ENCODE peak calls at places on chromosomes 16 and 17, in four cellular contexts. A, C, K and U are unnamed samples.

GRCh38 chr17:79955961-79956735 is 79.5 kb downstream of the TBC1D16 start:
- DNase-seq in A (no peak), C (no peak), K (no peak), U (no peak)

GRCh38 chr16:85508388-85508787 is 104.7 kb upstream of the GSE1 start:
- DNase-seq in A (no peak), C (no peak), K (no peak), U (no peak)

GRCh38 chr17:19364699-19365498 is 2.4 kb upstream of the B9D1 start:
- DNase-seq in A (no peak), C (no peak), K (no peak), U (no peak)

GRCh38 chr16:77613115-77613514 is 109.2 kb upstream of the NUDT7 start:
- DNase-seq in A (no peak), C (no peak), K (no peak), U (no peak)

GRCh38 chr16:81657224-81657623 is 121.9 kb upstream of the PLCG2 start:
- DNase-seq in A (no peak), C (no peak), K (no peak), U (no peak)

GRCh38 chr17:3528604-3529511 is 28.8 kb downstream of the TRPV3 start:
- DNase-seq in A (peak), C (no peak), K (no peak), U (no peak)

GRCh38 chr17:68074279-68074678 is 38.7 kb downstream of the KPNA2 start:
- DNase-seq in A (no peak), C (no peak), K (no peak), U (no peak)

GRCh38 chr16:5504028-5504758 is 406.6 kb upstream of the EEF2KMT start:
- DNase-seq in A (no peak), C (no peak), K (no peak), U (no peak)

GRCh38 chr17:69960755-69961154 is 114.3 kb upstream of the KCNJ16 start:
- DNase-seq in A (no peak), C (no peak), K (no peak), U (no peak)

GRCh38 chr17:5701371-5701770 is 117.1 kb upstream of the NLRP1 start:
- DNase-seq in A (no peak), C (no peak), K (no peak), U (no peak)

GRCh38 chr17:27315322-27315721 is 21.4 kb downstream of the WSB1 start:
- DNase-seq in A (peak), C (peak), K (no peak), U (no peak)

GRCh38 chr16:50841081-50841886 is 99.4 kb downstream of the CYLD start:
- DNase-seq in A (peak), C (no peak), K (no peak), U (no peak)

GRCh38 chr17:15213381-15214087 is 51.6 kb downstream of the PMP22 start:
- DNase-seq in A (peak), C (no peak), K (no peak), U (no peak)

GRCh38 chr16:66127459-66128362 is 238.8 kb upstream of the CDH5 start:
- DNase-seq in A (peak), C (no peak), K (no peak), U (no peak)